ENCODE peak calls at places on chromosomes 3 and 15, in eight cellular contexts. T, N, V, S, U, Q, E and X are unnamed samples.

GRCh38 chr3:88189361-88189810 is 39.6 kb downstream of the C3orf38 start:
- DNase-seq in Q (no peak), E (no peak), T (no peak), V (no peak), U (no peak), N (no peak), S (no peak), X (no peak)

GRCh38 chr3:186032321-186032720 is 76.6 kb downstream of the ETV5 start:
- DNase-seq in T (no peak), Q (no peak), E (no peak), U (no peak), S (no peak), N (peak; percentile 84), V (no peak), X (no peak)

GRCh38 chr3:141051641-141052569 is 758 bp downstream of the SPSB4 start:
- DNase-seq in Q (no peak), E (no peak), V (no peak), U (no peak), T (no peak), N (peak; percentile 57), S (peak; percentile 34), X (no peak)

GRCh38 chr3:16060358-16060852 is 114.1 kb upstream of the GALNT15 start:
- DNase-seq in V (no peak), Q (peak; percentile 16), U (no peak), N (no peak), E (peak; percentile 72), S (no peak), T (no peak), X (no peak)

GRCh38 chr3:106215047-106215446 is 346.2 kb upstream of the CBLB start:
- DNase-seq in Q (no peak), T (no peak), N (no peak), V (no peak), E (no peak), U (no peak), S (no peak), X (no peak)

GRCh38 chr3:156258301-156258700 is 137.9 kb downstream of the KCNAB1 start:
- DNase-seq in T (no peak), N (no peak), V (no peak), U (no peak), Q (no peak), S (no peak), E (no peak), X (no peak)

GRCh38 chr3:5022966-5023776 is 43.9 kb downstream of the BHLHE40 start:
- DNase-seq in V (no peak), U (no peak), N (peak; percentile 42), S (no peak), E (peak; percentile 69), T (no peak), Q (no peak), X (no peak)

GRCh38 chr3:172040078-172040975 is 949 bp downstream of the FNDC3B start:
- DNase-seq in V (no peak), U (peak; percentile 42), Q (no peak), E (peak; percentile 88), N (peak; percentile 52), T (peak; percentile 31), S (peak; percentile 47), X (peak; percentile 8)

GRCh38 chr3:14605070-14605469 is 46.5 kb upstream of the CCDC174 start:
- DNase-seq in U (no peak), T (no peak), N (no peak), Q (no peak), V (no peak), E (no peak), S (no peak), X (no peak)

GRCh38 chr15:28456476-28457395 is 76.0 kb downstream of the GOLGA8G start:
- DNase-seq in U (no peak), T (no peak), S (no peak), N (no peak), E (peak; percentile 16), Q (no peak), V (no peak), X (no peak)

GRCh38 chr3:48301814-48302194 is 31.7 kb downstream of the SPINK8 start:
- DNase-seq in U (no peak), Q (no peak), N (peak; percentile 47), T (no peak), V (no peak), S (peak; percentile 3), E (peak; percentile 38), X (no peak)

GRCh38 chr3:113249111-113249510 is 37.8 kb downstream of the BOC start:
- DNase-seq in N (no peak), V (no peak), T (no peak), E (no peak), U (no peak), S (no peak), Q (no peak), X (no peak)

GRCh38 chr15:43958894-43959330 is 132.1 kb downstream of the WDR76 start:
- DNase-seq in Q (no peak), V (no peak), U (no peak), T (no peak), N (peak; percentile 41), S (no peak), E (no peak), X (no peak)

GRCh38 chr3:160279657-160280056 is 54.4 kb downstream of the C3orf80 start:
- DNase-seq in U (no peak), S (no peak), V (no peak), T (no peak), Q (no peak), N (no peak), E (no peak), X (no peak)

GRCh38 chr3:56929809-56930615 is 128.3 kb upstream of the ARHGEF3 start:
- DNase-seq in E (no peak), S (no peak), T (no peak), V (no peak), N (no peak), Q (no peak), U (no peak), X (no peak)

GRCh38 chr15:82894971-82895520 is 57.5 kb downstream of the HOMER2 start:
- DNase-seq in E (no peak), N (peak; percentile 64), Q (no peak), T (no peak), S (no peak), V (no peak), U (no peak), X (no peak)

GRCh38 chr15:67836477-67836876 is 3.4 kb downstream of the RNU6-1 start:
- DNase-seq in Q (peak; percentile 46), N (peak; percentile 72), U (peak; percentile 64), V (no peak), E (peak; percentile 66), S (peak; percentile 24), T (no peak), X (no peak)

GRCh38 chr15:57306305-57306943 is 69.9 kb upstream of the CGNL1 start:
- DNase-seq in Q (peak; percentile 85), U (peak; percentile 84), E (peak; percentile 80), V (peak; percentile 58), T (peak; percentile 73), S (peak; percentile 86), N (peak; percentile 82), X (peak; percentile 76)

GRCh38 chr15:100681335-100681746 is 79.0 kb downstream of the ASB7 start:
- DNase-seq in U (no peak), Q (no peak), E (no peak), T (no peak), V (no peak), N (no peak), S (no peak), X (no peak)

GRCh38 chr3:118239253-118239652 is 795.4 kb downstream of the IGSF11 start:
- DNase-seq in U (no peak), S (no peak), E (no peak), V (no peak), Q (no peak), T (no peak), N (no peak), X (no peak)

GRCh38 chr3:179807588-179807987 is 154.7 kb downstream of the USP13 start:
- DNase-seq in Q (no peak), N (no peak), U (no peak), S (no peak), V (no peak), E (no peak), T (no peak), X (no peak)

GRCh38 chr3:165382672-165383071 is 186.5 kb upstream of the SLITRK3 start:
- DNase-seq in Q (no peak), T (no peak), S (no peak), N (no peak), E (no peak), U (no peak), V (no peak), X (no peak)

GRCh38 chr3:186251948-186252619 is 110.0 kb downstream of the DGKG start:
- DNase-seq in N (no peak), T (no peak), V (no peak), S (no peak), Q (no peak), E (no peak), U (no peak), X (no peak)

GRCh38 chr15:58951388-58952060 is 18.0 kb upstream of the SLTM start:
- DNase-seq in V (no peak), U (no peak), S (no peak), T (no peak), E (no peak), Q (no peak), N (no peak), X (no peak)

GRCh38 chr3:141972394-141972793 is 96.0 kb downstream of the ATP1B3 start:
- DNase-seq in N (peak; percentile 49), S (no peak), U (no peak), E (no peak), Q (no peak), V (no peak), T (no peak), X (no peak)

GRCh38 chr3:98655666-98656065 is 62.3 kb upstream of the CPOX start:
- DNase-seq in U (no peak), S (no peak), T (no peak), Q (no peak), E (no peak), N (no peak), V (no peak), X (no peak)

GRCh38 chr3:100316656-100317069 is 17.9 kb upstream of the NIT2 start:
- DNase-seq in T (peak; percentile 38), E (peak; percentile 51), V (no peak), U (peak; percentile 27), S (no peak), Q (no peak), N (peak; percentile 77), X (no peak)

GRCh38 chr3:191296041-191296541 is 33.1 kb upstream of the CCDC50 start:
- DNase-seq in E (no peak), V (no peak), T (no peak), N (peak; percentile 3), Q (no peak), S (no peak), U (no peak), X (no peak)

GRCh38 chr15:36005542-36005941 is 459.6 kb upstream of the DPH6 start:
- DNase-seq in N (no peak), U (no peak), V (no peak), E (no peak), Q (no peak), T (no peak), S (no peak), X (no peak)

GRCh38 chr15:90419738-90420487 is 31.9 kb downstream of the IQGAP1 start:
- DNase-seq in S (no peak), E (no peak), U (no peak), Q (no peak), N (no peak), T (no peak), V (no peak), X (no peak)

GRCh38 chr15:25508369-25509002 is 69.7 kb upstream of the UBE3A start:
- DNase-seq in S (peak; percentile 23), T (peak; percentile 5), N (peak; percentile 6), V (no peak), E (no peak), U (no peak), Q (no peak), X (no peak)

GRCh38 chr15:78034495-78035191 is 42.9 kb downstream of the TBC1D2B start:
- DNase-seq in S (no peak), V (peak; percentile 51), T (no peak), E (no peak), U (peak; percentile 76), Q (no peak), N (peak; percentile 45), X (peak; percentile 31)

GRCh38 chr3:169239756-169240155 is 423.8 kb downstream of the MECOM start:
- DNase-seq in S (no peak), E (no peak), T (no peak), N (no peak), V (no peak), U (no peak), Q (no peak), X (no peak)

GRCh38 chr3:15645740-15646490 is 44.4 kb downstream of the BTD start:
- DNase-seq in E (peak; percentile 37), Q (no peak), U (no peak), N (no peak), V (no peak), T (no peak), S (no peak), X (no peak)